ENCODE peak calls at places on chromosomes 6 and 20, in five cellular contexts. One of them, this sample, is unnamed.

GRCh38 chr6:37882724-37883413 is 63.3 kb downstream of the ZFAND3 start:
- DNase-seq in AG10803: peak
- DNase-seq in lower leg skin: no peak
- DNase-seq in CD4-positive, alpha-beta T cell: no peak
- DNase-seq in pancreas: no peak
- DNase-seq in this sample: no peak

GRCh38 chr6:132300323-132300949 is 100.8 kb downstream of the MOXD1 start:
- DNase-seq in AG10803: peak
- DNase-seq in CD4-positive, alpha-beta T cell: no peak
- DNase-seq in lower leg skin: no peak
- DNase-seq in pancreas: no peak
- DNase-seq in this sample: no peak

GRCh38 chr6:12895721-12896120 is 179.2 kb downstream of the PHACTR1 start:
- DNase-seq in pancreas: no peak
- DNase-seq in CD4-positive, alpha-beta T cell: no peak
- DNase-seq in AG10803: no peak
- DNase-seq in lower leg skin: no peak
- DNase-seq in this sample: no peak

GRCh38 chr6:26296857-26297648 is 67.9 kb upstream of the BTN3A2 start:
- DNase-seq in AG10803: no peak
- DNase-seq in lower leg skin: no peak
- DNase-seq in CD4-positive, alpha-beta T cell: no peak
- DNase-seq in pancreas: no peak
- DNase-seq in this sample: no peak

GRCh38 chr20:62489186-62489939 is 13.6 kb upstream of the GATA5 start:
- DNase-seq in CD4-positive, alpha-beta T cell: no peak
- DNase-seq in AG10803: no peak
- DNase-seq in pancreas: no peak
- DNase-seq in lower leg skin: no peak
- DNase-seq in this sample: no peak

GRCh38 chr6:141029908-141030307 is 1102.8 kb upstream of the GJE1 start:
- DNase-seq in lower leg skin: no peak
- DNase-seq in AG10803: no peak
- DNase-seq in pancreas: no peak
- DNase-seq in CD4-positive, alpha-beta T cell: no peak
- DNase-seq in this sample: no peak

GRCh38 chr20:4112490-4113420 is 97.4 kb upstream of the RNF24 start:
- DNase-seq in lower leg skin: peak
- DNase-seq in pancreas: no peak
- DNase-seq in AG10803: peak
- DNase-seq in CD4-positive, alpha-beta T cell: no peak
- DNase-seq in this sample: no peak

GRCh38 chr6:170192905-170193304 is 98.0 kb downstream of the DLL1 start:
- DNase-seq in pancreas: no peak
- DNase-seq in lower leg skin: no peak
- DNase-seq in AG10803: no peak
- DNase-seq in CD4-positive, alpha-beta T cell: no peak
- DNase-seq in this sample: no peak

GRCh38 chr20:2578430-2579192 is 42.2 kb downstream of the TMC2 start:
- DNase-seq in CD4-positive, alpha-beta T cell: no peak
- DNase-seq in AG10803: no peak
- DNase-seq in lower leg skin: no peak
- DNase-seq in pancreas: no peak
- DNase-seq in this sample: no peak

GRCh38 chr20:61186771-61187170 is 65.3 kb upstream of the CDH4 start:
- DNase-seq in AG10803: peak
- DNase-seq in lower leg skin: no peak
- DNase-seq in CD4-positive, alpha-beta T cell: no peak
- DNase-seq in pancreas: no peak
- DNase-seq in this sample: no peak

GRCh38 chr6:15457903-15458530 is 204.8 kb downstream of the DTNBP1 start:
- DNase-seq in pancreas: no peak
- DNase-seq in CD4-positive, alpha-beta T cell: no peak
- DNase-seq in lower leg skin: no peak
- DNase-seq in AG10803: peak
- DNase-seq in this sample: no peak

GRCh38 chr6:15457121-15457646 is 205.6 kb downstream of the DTNBP1 start:
- DNase-seq in AG10803: no peak
- DNase-seq in lower leg skin: no peak
- DNase-seq in pancreas: no peak
- DNase-seq in CD4-positive, alpha-beta T cell: no peak
- DNase-seq in this sample: no peak

GRCh38 chr6:15453622-15454021 is 207.8 kb downstream of the JARID2 start:
- DNase-seq in AG10803: no peak
- DNase-seq in CD4-positive, alpha-beta T cell: no peak
- DNase-seq in pancreas: no peak
- DNase-seq in lower leg skin: no peak
- DNase-seq in this sample: no peak

GRCh38 chr6:15453186-15453585 is 207.3 kb downstream of the JARID2 start:
- DNase-seq in pancreas: no peak
- DNase-seq in lower leg skin: no peak
- DNase-seq in CD4-positive, alpha-beta T cell: no peak
- DNase-seq in AG10803: no peak
- DNase-seq in this sample: no peak

DNA sequence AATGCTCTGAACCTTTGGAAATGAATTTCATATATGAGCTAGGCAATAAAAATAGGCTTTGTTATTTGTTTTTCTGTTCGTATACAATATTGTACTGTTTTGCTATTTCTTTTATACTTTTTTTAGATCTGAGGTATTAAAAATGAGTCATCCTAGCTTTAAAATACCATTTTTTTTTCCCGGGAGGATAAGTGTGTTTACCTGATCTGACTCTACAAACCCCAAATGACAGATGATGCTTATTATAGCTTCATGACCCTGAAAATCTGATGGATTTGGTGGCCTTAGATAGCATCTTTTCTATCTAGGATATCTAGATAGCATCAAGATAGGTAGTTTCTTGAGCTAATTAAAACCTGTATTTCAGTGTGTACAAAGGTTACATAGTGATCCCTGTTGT is 206.4 kb downstream of the DTNBP1 start:
- DNase-seq in AG10803: no peak
- DNase-seq in CD4-positive, alpha-beta T cell: no peak
- DNase-seq in pancreas: no peak
- DNase-seq in lower leg skin: no peak
- DNase-seq in this sample: no peak
- TF ChIP-seq CTCF in AG10803: no peak
- TF ChIP-seq CTCF in CD4-positive, alpha-beta T cell: no peak
- TF ChIP-seq CTCF in pancreas: no peak
- TF ChIP-seq CTCF in lower leg skin: no peak
- TF ChIP-seq CTCF in this sample: no peak

GRCh38 chr6:168535711-168536110 is 94.7 kb downstream of the SMOC2 start:
- DNase-seq in pancreas: no peak
- DNase-seq in AG10803: no peak
- DNase-seq in CD4-positive, alpha-beta T cell: no peak
- DNase-seq in lower leg skin: peak
- DNase-seq in this sample: no peak
- TF ChIP-seq CTCF in pancreas: no peak
- TF ChIP-seq CTCF in AG10803: no peak
- TF ChIP-seq CTCF in CD4-positive, alpha-beta T cell: no peak
- TF ChIP-seq CTCF in lower leg skin: no peak
- TF ChIP-seq CTCF in this sample: no peak

DNA sequence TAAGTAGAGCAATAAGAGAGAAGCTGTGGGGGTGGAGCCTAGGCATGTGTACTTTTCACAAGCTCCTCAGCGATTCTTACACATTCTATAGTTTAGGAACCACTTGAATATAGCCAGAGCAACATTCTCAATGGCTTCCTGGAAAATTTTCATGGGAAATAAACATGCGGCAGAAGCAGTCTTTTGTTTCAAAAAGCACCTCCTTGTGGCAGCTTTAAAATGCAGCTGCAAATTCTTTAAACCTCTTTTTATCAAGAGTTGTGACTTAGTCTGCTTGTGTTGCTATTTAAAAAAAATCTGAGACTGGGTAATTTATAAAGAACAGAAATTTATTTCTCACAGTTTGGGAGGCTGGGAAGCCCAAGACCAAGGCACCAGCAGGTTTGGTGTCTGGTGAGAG is 23.8 kb downstream of the NKX2-2 start:
- DNase-seq in pancreas: no peak
- DNase-seq in CD4-positive, alpha-beta T cell: no peak
- DNase-seq in lower leg skin: no peak
- DNase-seq in AG10803: peak
- DNase-seq in this sample: no peak
- TF ChIP-seq CTCF in pancreas: no peak
- TF ChIP-seq CTCF in CD4-positive, alpha-beta T cell: no peak
- TF ChIP-seq CTCF in lower leg skin: no peak
- TF ChIP-seq CTCF in AG10803: peak
- TF ChIP-seq CTCF in this sample: peak

GRCh38 chr6:7106752-7107577 is 796 bp upstream of the RREB1 start:
- DNase-seq in pancreas: peak
- DNase-seq in CD4-positive, alpha-beta T cell: peak
- DNase-seq in lower leg skin: peak
- DNase-seq in AG10803: no peak
- DNase-seq in this sample: no peak
- TF ChIP-seq CTCF in pancreas: no peak
- TF ChIP-seq CTCF in CD4-positive, alpha-beta T cell: peak
- TF ChIP-seq CTCF in lower leg skin: no peak
- TF ChIP-seq CTCF in AG10803: peak
- TF ChIP-seq CTCF in this sample: peak

GRCh38 chr6:158630944-158631616 is 13.5 kb downstream of the DYNLT1 start:
- DNase-seq in CD4-positive, alpha-beta T cell: no peak
- DNase-seq in pancreas: peak
- DNase-seq in lower leg skin: peak
- DNase-seq in AG10803: peak
- DNase-seq in this sample: no peak

GRCh38 chr6:158627168-158627939 is 17.2 kb downstream of the DYNLT1 start:
- DNase-seq in AG10803: no peak
- DNase-seq in lower leg skin: peak
- DNase-seq in CD4-positive, alpha-beta T cell: no peak
- DNase-seq in pancreas: no peak
- DNase-seq in this sample: no peak

GRCh38 chr6:158627940-158628211 is 16.7 kb downstream of the DYNLT1 start:
- DNase-seq in CD4-positive, alpha-beta T cell: no peak
- DNase-seq in AG10803: no peak
- DNase-seq in pancreas: no peak
- DNase-seq in lower leg skin: no peak
- DNase-seq in this sample: no peak

GRCh38 chr6:158628542-158628941 is 16.0 kb downstream of the DYNLT1 start:
- DNase-seq in AG10803: no peak
- DNase-seq in CD4-positive, alpha-beta T cell: no peak
- DNase-seq in pancreas: no peak
- DNase-seq in lower leg skin: peak
- DNase-seq in this sample: no peak

GRCh38 chr6:158629376-158630221 is 14.9 kb downstream of the DYNLT1 start:
- DNase-seq in CD4-positive, alpha-beta T cell: no peak
- DNase-seq in pancreas: no peak
- DNase-seq in lower leg skin: peak
- DNase-seq in AG10803: no peak
- DNase-seq in this sample: no peak
- TF ChIP-seq CTCF in CD4-positive, alpha-beta T cell: peak
- TF ChIP-seq CTCF in pancreas: no peak
- TF ChIP-seq CTCF in lower leg skin: no peak
- TF ChIP-seq CTCF in AG10803: no peak
- TF ChIP-seq CTCF in this sample: no peak

GRCh38 chr6:100657678-100658330 is 193.1 kb upstream of the SIM1 start:
- DNase-seq in lower leg skin: no peak
- DNase-seq in pancreas: no peak
- DNase-seq in CD4-positive, alpha-beta T cell: no peak
- DNase-seq in AG10803: peak
- DNase-seq in this sample: no peak
- TF ChIP-seq CTCF in lower leg skin: no peak
- TF ChIP-seq CTCF in pancreas: peak
- TF ChIP-seq CTCF in CD4-positive, alpha-beta T cell: peak
- TF ChIP-seq CTCF in AG10803: peak
- TF ChIP-seq CTCF in this sample: peak

GRCh38 chr20:45833030-45833882 is at the start of gene SNX21:
- DNase-seq in CD4-positive, alpha-beta T cell: no peak
- DNase-seq in pancreas: no peak
- DNase-seq in AG10803: peak
- DNase-seq in lower leg skin: peak
- DNase-seq in this sample: peak

GRCh38 chr20:45836841-45837240 is 3.2 kb downstream of the SNX21 start:
- DNase-seq in AG10803: no peak
- DNase-seq in CD4-positive, alpha-beta T cell: no peak
- DNase-seq in pancreas: no peak
- DNase-seq in lower leg skin: no peak
- DNase-seq in this sample: no peak

GRCh38 chr20:45833883-45834796 is 541 bp downstream of the SNX21 start:
- DNase-seq in AG10803: peak
- DNase-seq in CD4-positive, alpha-beta T cell: peak
- DNase-seq in lower leg skin: peak
- DNase-seq in pancreas: peak
- DNase-seq in this sample: peak

GRCh38 chr20:45835230-45836224 is 1.9 kb downstream of the SNX21 start:
- DNase-seq in CD4-positive, alpha-beta T cell: no peak
- DNase-seq in AG10803: peak
- DNase-seq in lower leg skin: peak
- DNase-seq in pancreas: no peak
- DNase-seq in this sample: no peak

DNA sequence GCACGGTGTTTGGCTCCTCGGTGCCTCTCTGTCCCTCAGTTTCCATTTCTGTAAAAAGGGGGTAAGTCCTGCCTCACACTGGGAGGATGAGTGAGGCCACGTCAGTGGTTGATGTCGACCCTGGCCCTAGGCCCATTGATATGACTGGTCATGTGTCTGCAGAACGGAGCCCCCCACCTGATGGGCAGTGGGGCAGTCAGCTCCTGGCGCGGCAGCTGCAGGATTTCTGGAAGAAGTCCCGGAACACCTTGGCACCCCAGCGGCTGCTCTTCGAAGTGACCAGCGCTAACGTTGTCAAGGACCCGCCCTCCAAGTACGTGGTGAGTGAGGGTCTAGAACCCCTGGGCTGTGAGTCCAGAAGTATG is 1.2 kb downstream of the SNX21 start:
- DNase-seq in AG10803: no peak
- DNase-seq in CD4-positive, alpha-beta T cell: no peak
- DNase-seq in lower leg skin: no peak
- DNase-seq in pancreas: peak
- DNase-seq in this sample: no peak
- TF ChIP-seq CTCF in AG10803: no peak
- TF ChIP-seq CTCF in CD4-positive, alpha-beta T cell: no peak
- TF ChIP-seq CTCF in lower leg skin: no peak
- TF ChIP-seq CTCF in pancreas: no peak
- TF ChIP-seq CTCF in this sample: no peak

GRCh38 chr6:143176090-143177021 is 115.7 kb downstream of the AIG1 start:
- DNase-seq in CD4-positive, alpha-beta T cell: no peak
- DNase-seq in lower leg skin: no peak
- DNase-seq in pancreas: no peak
- DNase-seq in AG10803: peak
- DNase-seq in this sample: no peak
- TF ChIP-seq CTCF in CD4-positive, alpha-beta T cell: no peak
- TF ChIP-seq CTCF in lower leg skin: no peak
- TF ChIP-seq CTCF in pancreas: no peak
- TF ChIP-seq CTCF in AG10803: peak
- TF ChIP-seq CTCF in this sample: no peak

DNA sequence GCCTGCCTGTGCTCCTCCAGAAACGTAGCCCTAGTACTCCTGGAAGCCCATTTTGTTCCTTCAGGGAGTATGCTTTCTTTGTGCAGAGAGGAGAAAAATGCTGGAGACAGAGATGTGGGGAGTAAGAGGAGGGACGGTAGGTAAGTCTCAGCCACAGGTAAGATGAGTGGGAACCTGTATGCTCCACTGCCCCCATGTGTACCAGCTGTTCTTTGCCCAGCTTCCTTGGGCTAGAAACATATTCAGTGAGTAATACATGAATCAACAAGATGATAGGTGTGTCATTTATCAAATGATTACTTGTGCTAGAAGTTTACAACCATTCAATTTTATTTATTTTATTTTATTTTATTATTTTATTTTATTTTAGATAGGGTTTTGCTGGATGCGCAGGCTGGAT is 13.6 kb upstream of the CEP85L start:
- DNase-seq in lower leg skin: no peak
- DNase-seq in AG10803: no peak
- DNase-seq in CD4-positive, alpha-beta T cell: no peak
- DNase-seq in pancreas: no peak
- DNase-seq in this sample: no peak
- TF ChIP-seq CTCF in lower leg skin: no peak
- TF ChIP-seq CTCF in AG10803: no peak
- TF ChIP-seq CTCF in CD4-positive, alpha-beta T cell: peak
- TF ChIP-seq CTCF in pancreas: no peak
- TF ChIP-seq CTCF in this sample: no peak